ENCODE peak calls at places on chromosomes 16 and 17, in four cellular contexts. D, F, E and Y are unnamed samples.

GRCh38 chr16:27405546-27406451 is 3.8 kb downstream of the IL21R start:
- DNase-seq in D (peak), F (no peak), E (no peak), Y (no peak)

GRCh38 chr16:56737539-56737938 is 7.6 kb downstream of the NUP93 start:
- DNase-seq in F (no peak), E (no peak), D (no peak), Y (no peak)

GRCh38 chr17:78735832-78736525 is 46.1 kb downstream of the CYTH1 start:
- DNase-seq in D (peak), F (no peak), E (no peak), Y (no peak)

GRCh38 chr17:28227278-28228108 is 91.5 kb upstream of the TMEM97 start:
- DNase-seq in F (peak), E (no peak), D (peak), Y (peak)

GRCh38 chr17:79372470-79373238 is 238.2 kb downstream of the RBFOX3 start:
- DNase-seq in D (no peak), E (no peak), F (peak), Y (no peak)

GRCh38 chr16:78462261-78463208 is 363.1 kb downstream of the WWOX start:
- DNase-seq in E (no peak), F (no peak), D (no peak), Y (no peak)

GRCh38 chr17:47239663-47240374 is 13.8 kb upstream of the ITGB3 start:
- DNase-seq in D (peak), E (peak), F (no peak), Y (peak)

GRCh38 chr17:1958134-1958881 is 66.8 kb downstream of the RTN4RL1 start:
- DNase-seq in E (no peak), D (no peak), F (no peak), Y (no peak)

GRCh38 chr16:54282923-54283734 is 3.5 kb downstream of the IRX3 start:
- DNase-seq in F (no peak), D (no peak), E (no peak), Y (no peak)

GRCh38 chr17:10210151-10210574 is 11.8 kb upstream of the GAS7 start:
- DNase-seq in F (no peak), D (peak), E (no peak), Y (peak)

GRCh38 chr16:17270683-17271109 is 200.1 kb downstream of the XYLT1 start:
- DNase-seq in F (no peak), D (no peak), E (no peak), Y (no peak)

GRCh38 chr17:66349549-66350245 is 47.3 kb downstream of the PRKCA start:
- DNase-seq in F (no peak), D (no peak), E (no peak), Y (no peak)

GRCh38 chr17:79633154-79633553 is 22.3 kb upstream of the RBFOX3 start:
- DNase-seq in D (no peak), E (no peak), F (peak), Y (no peak)

GRCh38 chr17:74961657-74962360 is 10.8 kb downstream of the HID1 start:
- DNase-seq in F (peak), D (peak), E (peak), Y (peak)

GRCh38 chr16:65002265-65002664 is 119.6 kb downstream of the CDH11 start:
- DNase-seq in D (peak), E (no peak), F (no peak), Y (peak)

GRCh38 chr17:80770881-80771611 is 220.6 kb upstream of the CHMP6 start:
- DNase-seq in F (no peak), E (no peak), D (no peak), Y (no peak)

GRCh38 chr17:39404542-39405378 is 3.3 kb upstream of the FBXL20 start:
- DNase-seq in D (peak), F (no peak), E (no peak), Y (peak)

GRCh38 chr16:61432421-61432820 is 603.8 kb downstream of the CDH8 start:
- DNase-seq in F (no peak), D (no peak), E (no peak), Y (peak)
- TF ChIP-seq CTCF in F (no peak), D (no peak), E (no peak), Y (no peak)

GRCh38 chr17:49739662-49740271 is 24.2 kb downstream of the FAM117A start:
- DNase-seq in F (peak), D (no peak), E (peak), Y (no peak)
- H3K27ac ChIP-seq in F (peak), D (no peak), E (peak), Y (no peak)

GRCh38 chr16:88959022-88959421 is 18.0 kb downstream of the CBFA2T3 start:
- DNase-seq in D (no peak), E (no peak), F (no peak), Y (no peak)
- TF ChIP-seq CTCF in D (no peak), E (no peak), F (no peak), Y (no peak)

DNA sequence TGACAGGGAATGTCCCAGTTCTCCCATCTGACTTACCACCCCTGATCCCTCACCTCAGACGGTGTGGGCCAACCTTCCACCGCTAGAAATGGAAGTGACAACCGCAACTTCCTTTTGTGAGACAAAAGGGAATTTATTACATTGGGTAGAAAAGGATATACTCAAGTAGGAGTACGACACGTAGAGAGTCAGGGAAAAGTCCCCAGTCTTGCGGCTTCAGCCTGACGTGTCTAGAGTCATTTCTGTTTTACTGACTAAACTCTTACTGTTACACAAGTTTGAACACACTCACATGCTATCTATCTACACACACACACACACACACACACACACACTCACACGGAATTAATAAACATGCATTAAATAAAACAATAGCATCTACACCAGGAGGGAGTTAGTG is 178.9 kb downstream of the COPRS start:
- DNase-seq in D (no peak), F (no peak), E (no peak), Y (no peak)
- H3K27ac ChIP-seq in D (no peak), F (no peak), E (no peak), Y (no peak)

GRCh38 chr16:7408700-7409340 is 76.2 kb downstream of the RBFOX1 start:
- DNase-seq in F (no peak), D (no peak), E (no peak), Y (no peak)

GRCh38 chr16:7399296-7399695 is 66.7 kb downstream of the RBFOX1 start:
- DNase-seq in D (no peak), F (no peak), E (no peak), Y (no peak)

GRCh38 chr16:7404217-7404616 is 71.6 kb downstream of the RBFOX1 start:
- DNase-seq in D (no peak), E (no peak), F (no peak), Y (no peak)

GRCh38 chr16:7400117-7400890 is 67.7 kb downstream of the RBFOX1 start:
- DNase-seq in D (no peak), E (no peak), F (no peak), Y (no peak)

GRCh38 chr16:7405166-7405565 is 72.5 kb downstream of the RBFOX1 start:
- DNase-seq in E (no peak), F (no peak), D (no peak), Y (no peak)
- TF ChIP-seq CTCF in E (no peak), F (no peak), D (no peak), Y (no peak)

DNA sequence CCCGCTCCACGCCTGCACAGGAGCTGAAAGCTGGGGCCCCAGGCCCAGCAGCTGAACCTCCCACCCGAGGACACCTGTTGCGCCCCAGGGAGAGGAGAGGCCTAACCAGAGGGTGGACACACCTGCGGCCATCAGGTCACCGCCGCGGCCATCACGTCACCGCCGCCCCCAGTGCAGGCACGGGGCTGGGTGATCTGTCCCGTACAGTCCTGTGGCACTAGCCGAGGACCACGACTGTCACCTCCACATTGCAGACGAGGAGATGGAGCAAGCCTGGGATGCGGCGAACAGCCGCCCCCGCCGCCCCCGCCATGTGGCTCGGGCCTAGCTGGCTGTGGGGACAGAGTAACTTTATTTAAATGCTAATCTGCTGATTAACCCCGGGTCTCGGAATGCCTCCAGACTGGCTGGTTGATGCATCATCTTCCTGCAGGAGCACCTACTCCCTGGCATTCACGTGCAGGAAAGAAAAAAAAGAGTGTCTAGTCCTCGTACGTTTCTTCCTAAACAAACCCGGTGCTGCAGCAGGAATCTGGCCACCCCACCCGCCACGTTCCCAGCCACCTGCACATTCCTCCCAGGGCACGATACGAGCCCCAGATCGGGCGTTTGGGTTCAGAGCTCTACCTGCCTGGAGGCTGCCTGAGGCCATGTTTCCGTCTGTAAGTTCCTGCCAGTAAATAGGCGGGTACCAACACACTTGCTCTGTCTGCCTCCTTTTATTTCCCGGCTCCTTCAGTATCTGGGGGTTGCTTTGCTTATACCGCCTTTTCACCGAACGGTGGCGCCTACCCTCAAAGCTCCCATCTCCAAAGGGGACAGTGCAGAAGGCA is 29.9 kb downstream of the PIEZO1 start:
- DNase-seq in D (peak), F (no peak), E (no peak), Y (no peak)
- H3K27ac ChIP-seq in D (peak), F (peak), E (no peak), Y (no peak)